ENCODE peak calls at places on chromosomes 3 and 15, in four cellular contexts. O is NT2/D1, U is A549, T is mesenchymal stem cell. W is an unnamed sample.
A peak's percentile ranks its signal among the peaks of the same experiment; 100 is the strongest.

GRCh38 chr15:65059931-65060596 is 7.7 kb downstream of the RASL12 start:
- DNase-seq in U (no peak), T (no peak), O (no peak), W (no peak)

GRCh38 chr3:169147246-169148008 is 516.1 kb downstream of the MECOM start:
- DNase-seq in T (peak; percentile 65), U (peak; percentile 46), O (peak; percentile 76), W (no peak)

GRCh38 chr15:38707802-38708671 is 143.4 kb upstream of the RASGRP1 start:
- DNase-seq in U (peak; percentile 25), O (peak; percentile 46), T (peak; percentile 82), W (peak; percentile 62)

GRCh38 chr3:102195198-102195948 is 239.4 kb upstream of the ZPLD1 start:
- DNase-seq in U (no peak), O (no peak), T (no peak), W (no peak)

GRCh38 chr15:36567445-36567844 is 12.0 kb upstream of the CDIN1 start:
- DNase-seq in U (no peak), O (no peak), T (no peak), W (no peak)

GRCh38 chr3:52971895-52972294 is 74.0 kb downstream of the SFMBT1 start:
- DNase-seq in O (no peak), T (no peak), U (no peak), W (no peak)

GRCh38 chr15:38076806-38077205 is 142.4 kb downstream of the TMCO5A start:
- DNase-seq in U (no peak), T (no peak), O (no peak), W (no peak)

GRCh38 chr3:22922317-22922716 is 280.8 kb upstream of the UBE2E2 start:
- DNase-seq in U (peak; percentile 12), T (peak; percentile 6), O (peak; percentile 3), W (peak; percentile 34)

GRCh38 chr3:43526956-43527355 is 94.9 kb downstream of the ANO10 start:
- DNase-seq in T (no peak), U (no peak), O (no peak), W (no peak)

GRCh38 chr3:125140817-125141595 is 71.5 kb downstream of the SLC12A8 start:
- DNase-seq in U (no peak), T (no peak), O (no peak), W (peak; percentile 19)

GRCh38 chr3:157175678-157176077 is 15.7 kb upstream of the CCNL1 start:
- DNase-seq in U (peak; percentile 24), T (no peak), O (no peak), W (no peak)

GRCh38 chr15:52082197-52083036 is 30.2 kb downstream of the BCL2L10 start:
- DNase-seq in T (peak; percentile 47), O (no peak), U (no peak), W (peak; percentile 71)

GRCh38 chr15:33226559-33227181 is 32.2 kb upstream of the FMN1 start:
- DNase-seq in T (peak; percentile 45), U (peak; percentile 86), O (no peak), W (peak; percentile 87)

GRCh38 chr3:152060701-152061100 is 187.3 kb downstream of the SUCNR1 start:
- DNase-seq in U (no peak), O (no peak), T (no peak), W (no peak)

GRCh38 chr3:4462641-4463040 is 4.4 kb downstream of the SUMF1 start:
- DNase-seq in T (no peak), O (no peak), U (no peak), W (no peak)

GRCh38 chr3:141524988-141525387 is 38.2 kb downstream of the RASA2 start:
- DNase-seq in T (no peak), U (no peak), O (no peak), W (no peak)

GRCh38 chr3:149512073-149512782 is 37.7 kb downstream of the TM4SF4 start:
- DNase-seq in O (peak; percentile 66), T (peak; percentile 74), U (peak; percentile 82), W (no peak)

GRCh38 chr15:101496198-101496986 is 6.9 kb upstream of the PCSK6 start:
- DNase-seq in O (no peak), U (no peak), T (no peak), W (no peak)

GRCh38 chr3:98890960-98891910 is 10.3 kb downstream of the DCBLD2 start:
- DNase-seq in O (no peak), T (peak; percentile 41), U (no peak), W (no peak)

GRCh38 chr15:82021992-82022391 is 23.8 kb downstream of the MEX3B start:
- DNase-seq in O (no peak), T (peak; percentile 45), U (no peak), W (no peak)

GRCh38 chr3:187763850-187764648 is 18.8 kb upstream of the BCL6 start:
- DNase-seq in U (no peak), T (no peak), O (peak; percentile 93), W (no peak)

GRCh38 chr15:52208306-52208946 is 17.2 kb upstream of the GNB5 start:
- DNase-seq in O (peak; percentile 49), T (peak; percentile 72), U (peak; percentile 81), W (peak; percentile 73)

GRCh38 chr3:52277972-52278509 is 408 bp downstream of the WDR82 start:
- DNase-seq in U (peak; percentile 33), O (no peak), T (peak; percentile 71), W (no peak)

GRCh38 chr3:134708025-134708597 is 57.3 kb upstream of the KY start:
- DNase-seq in U (no peak), T (no peak), O (no peak), W (no peak)

GRCh38 chr3:55481067-55481917 is 5.8 kb downstream of the WNT5A start:
- DNase-seq in O (no peak), U (no peak), T (peak; percentile 86), W (no peak)

GRCh38 chr3:184737641-184738518 is 26.0 kb upstream of the MAGEF1 start:
- DNase-seq in T (peak; percentile 76), O (no peak), U (no peak), W (no peak)

W was measured in Jurkat, Clone E6-1.